ENCODE peak calls at places on chromosomes 1 and 21, in six cellular contexts. One of them, this sample, is unnamed.

GRCh38 chr1:26064591-26064990 is 2.8 kb downstream of the TRIM63 start:
- DNase-seq in spleen: no peak
- DNase-seq in Karpas-422: no peak
- DNase-seq in posterior vena cava: no peak
- DNase-seq in hypothalamus: no peak
- DNase-seq in ELF-1: no peak
- DNase-seq in this sample: no peak

GRCh38 chr1:19260211-19261138 is 8.9 kb downstream of the MRTO4 start:
- DNase-seq in spleen: no peak
- DNase-seq in Karpas-422: no peak
- DNase-seq in posterior vena cava: no peak
- DNase-seq in hypothalamus: no peak
- DNase-seq in ELF-1: no peak
- DNase-seq in this sample: no peak

GRCh38 chr1:175218132-175218531 is 25.6 kb upstream of the KIAA0040 start:
- DNase-seq in spleen: no peak
- DNase-seq in Karpas-422: no peak
- DNase-seq in posterior vena cava: no peak
- DNase-seq in hypothalamus: no peak
- DNase-seq in ELF-1: no peak
- DNase-seq in this sample: no peak

GRCh38 chr1:188140958-188141357 is 1312.2 kb downstream of the PLA2G4A start:
- DNase-seq in spleen: no peak
- DNase-seq in Karpas-422: no peak
- DNase-seq in posterior vena cava: no peak
- DNase-seq in hypothalamus: no peak
- DNase-seq in ELF-1: no peak
- DNase-seq in this sample: no peak

GRCh38 chr21:43280949-43281633 is 112.3 kb downstream of the CRYAA start:
- DNase-seq in spleen: peak
- DNase-seq in Karpas-422: no peak
- DNase-seq in posterior vena cava: no peak
- DNase-seq in hypothalamus: no peak
- DNase-seq in ELF-1: no peak
- DNase-seq in this sample: no peak

GRCh38 chr1:21573971-21574458 is 64.8 kb downstream of the ALPL start:
- DNase-seq in spleen: peak
- DNase-seq in Karpas-422: peak
- DNase-seq in posterior vena cava: peak
- DNase-seq in hypothalamus: peak
- DNase-seq in ELF-1: peak
- DNase-seq in this sample: peak

GRCh38 chr1:170461762-170462384 is 70.1 kb upstream of the GORAB start:
- DNase-seq in spleen: no peak
- DNase-seq in Karpas-422: no peak
- DNase-seq in posterior vena cava: no peak
- DNase-seq in hypothalamus: no peak
- DNase-seq in ELF-1: no peak
- DNase-seq in this sample: no peak

GRCh38 chr1:66729130-66729922 is 22.9 kb upstream of the DYNLT5 start:
- DNase-seq in spleen: no peak
- DNase-seq in Karpas-422: no peak
- DNase-seq in posterior vena cava: no peak
- DNase-seq in hypothalamus: no peak
- DNase-seq in ELF-1: no peak
- DNase-seq in this sample: no peak

GRCh38 chr1:95916616-95917015 is 682.6 kb downstream of the RWDD3 start:
- DNase-seq in spleen: no peak
- DNase-seq in Karpas-422: no peak
- DNase-seq in posterior vena cava: no peak
- DNase-seq in hypothalamus: no peak
- DNase-seq in ELF-1: peak
- DNase-seq in this sample: no peak

GRCh38 chr21:15015622-15016471 is 49.0 kb downstream of the NRIP1 start:
- DNase-seq in spleen: no peak
- DNase-seq in Karpas-422: no peak
- DNase-seq in posterior vena cava: no peak
- DNase-seq in hypothalamus: no peak
- DNase-seq in ELF-1: no peak
- DNase-seq in this sample: no peak

GRCh38 chr1:98702976-98703375 is 41.5 kb downstream of the SNX7 start:
- DNase-seq in spleen: no peak
- DNase-seq in Karpas-422: no peak
- DNase-seq in posterior vena cava: no peak
- DNase-seq in hypothalamus: no peak
- DNase-seq in ELF-1: no peak
- DNase-seq in this sample: no peak

GRCh38 chr1:114764689-114765088 is 6.9 kb upstream of the CSDE1 start:
- DNase-seq in spleen: no peak
- DNase-seq in Karpas-422: no peak
- DNase-seq in posterior vena cava: no peak
- DNase-seq in hypothalamus: no peak
- DNase-seq in ELF-1: no peak
- DNase-seq in this sample: no peak

GRCh38 chr1:9143250-9143649 is 14.3 kb upstream of the GPR157 start:
- DNase-seq in spleen: no peak
- DNase-seq in Karpas-422: no peak
- DNase-seq in posterior vena cava: peak
- DNase-seq in hypothalamus: no peak
- DNase-seq in ELF-1: no peak
- DNase-seq in this sample: no peak

GRCh38 chr21:16117851-16118592 is 388.2 kb downstream of the USP25 start:
- DNase-seq in spleen: no peak
- DNase-seq in Karpas-422: no peak
- DNase-seq in posterior vena cava: no peak
- DNase-seq in hypothalamus: no peak
- DNase-seq in ELF-1: no peak
- DNase-seq in this sample: no peak

GRCh38 chr1:157227700-157228099 is 89.5 kb upstream of the ETV3 start:
- DNase-seq in spleen: no peak
- DNase-seq in Karpas-422: no peak
- DNase-seq in posterior vena cava: no peak
- DNase-seq in hypothalamus: no peak
- DNase-seq in ELF-1: no peak
- DNase-seq in this sample: no peak

GRCh38 chr1:236311040-236311439 is 29.3 kb upstream of the ERO1B start:
- DNase-seq in spleen: no peak
- DNase-seq in Karpas-422: peak
- DNase-seq in posterior vena cava: no peak
- DNase-seq in hypothalamus: no peak
- DNase-seq in ELF-1: no peak
- DNase-seq in this sample: no peak

GRCh38 chr1:162145280-162145965 is 75.9 kb downstream of the NOS1AP start:
- DNase-seq in spleen: no peak
- DNase-seq in Karpas-422: no peak
- DNase-seq in posterior vena cava: no peak
- DNase-seq in hypothalamus: peak
- DNase-seq in ELF-1: peak
- DNase-seq in this sample: no peak

GRCh38 chr1:205542367-205542766 is 37.9 kb downstream of the CDK18 start:
- DNase-seq in spleen: no peak
- DNase-seq in Karpas-422: no peak
- DNase-seq in posterior vena cava: peak
- DNase-seq in hypothalamus: no peak
- DNase-seq in ELF-1: no peak
- DNase-seq in this sample: no peak

GRCh38 chr21:28993293-28993629 is 584 bp upstream of the LTN1 start:
- DNase-seq in spleen: no peak
- DNase-seq in Karpas-422: no peak
- DNase-seq in posterior vena cava: no peak
- DNase-seq in hypothalamus: no peak
- DNase-seq in ELF-1: no peak
- DNase-seq in this sample: no peak

GRCh38 chr1:31095298-31095981 is 29.9 kb upstream of the PUM1 start:
- DNase-seq in spleen: no peak
- DNase-seq in Karpas-422: no peak
- DNase-seq in posterior vena cava: peak
- DNase-seq in hypothalamus: no peak
- DNase-seq in ELF-1: no peak
- DNase-seq in this sample: no peak

GRCh38 chr1:50421366-50421748 is 1.9 kb downstream of the DMRTA2 start:
- DNase-seq in spleen: no peak
- DNase-seq in Karpas-422: no peak
- DNase-seq in posterior vena cava: no peak
- DNase-seq in hypothalamus: no peak
- DNase-seq in ELF-1: peak
- DNase-seq in this sample: no peak

GRCh38 chr1:150549496-150550221 is 451 bp downstream of the ADAMTSL4 start:
- DNase-seq in spleen: no peak
- DNase-seq in Karpas-422: peak
- DNase-seq in posterior vena cava: peak
- DNase-seq in hypothalamus: no peak
- DNase-seq in ELF-1: peak
- DNase-seq in this sample: no peak

GRCh38 chr1:151998611-151999362 is 5.1 kb upstream of the S100A10 start:
- DNase-seq in spleen: no peak
- DNase-seq in Karpas-422: no peak
- DNase-seq in posterior vena cava: no peak
- DNase-seq in hypothalamus: no peak
- DNase-seq in ELF-1: no peak
- DNase-seq in this sample: no peak

GRCh38 chr21:42811960-42812359 is 67.4 kb downstream of the WDR4 start:
- DNase-seq in spleen: no peak
- DNase-seq in Karpas-422: no peak
- DNase-seq in posterior vena cava: peak
- DNase-seq in hypothalamus: no peak
- DNase-seq in ELF-1: no peak
- DNase-seq in this sample: no peak

GRCh38 chr1:35641233-35641866 is at the start of gene PSMB2:
- DNase-seq in spleen: peak
- DNase-seq in Karpas-422: peak
- DNase-seq in posterior vena cava: peak
- DNase-seq in hypothalamus: peak
- DNase-seq in ELF-1: peak
- DNase-seq in this sample: peak

GRCh38 chr21:45615145-45615711 is 28.3 kb upstream of the PCBP3 start:
- DNase-seq in spleen: peak
- DNase-seq in Karpas-422: no peak
- DNase-seq in posterior vena cava: peak
- DNase-seq in hypothalamus: no peak
- DNase-seq in ELF-1: no peak
- DNase-seq in this sample: no peak

GRCh38 chr21:14734191-14734590 is 188.1 kb upstream of the SAMSN1 start:
- DNase-seq in spleen: no peak
- DNase-seq in Karpas-422: no peak
- DNase-seq in posterior vena cava: no peak
- DNase-seq in hypothalamus: no peak
- DNase-seq in ELF-1: no peak
- DNase-seq in this sample: no peak